ENCODE peak calls at places on chromosomes 7 and 10, in four cellular contexts. M is NCI-H1105; Z is stimulated activated CD8-positive, alpha-beta memory T cell treated with anti-CD3 and anti-CD28 coated beads, Interleukin-12 subunit alpha, Interleukin-12 subunit beta, amount 100 ng/mL, for 1 hour; U is CD8-positive, alpha-beta T cell. C is an unnamed sample.

GRCh38 chr10:46228076-46229071 is 58.4 kb upstream of the ANTXRL start:
- DNase-seq in M (no peak), U (peak), Z (peak), C (peak)

GRCh38 chr10:132249232-132249724 is 58.5 kb downstream of the STK32C start:
- DNase-seq in M (no peak), U (no peak), Z (no peak), C (no peak)

GRCh38 chr7:128591705-128592104 is 80.4 kb upstream of the GARIN1A start:
- DNase-seq in Z (no peak), U (no peak), M (no peak), C (no peak)

GRCh38 chr7:104341545-104341944 is 13.1 kb downstream of the LHFPL3 start:
- DNase-seq in Z (no peak), M (peak), U (no peak), C (no peak)

GRCh38 chr10:232878-233277 is 97.6 kb downstream of the ZMYND11 start:
- DNase-seq in M (no peak), U (peak), Z (no peak), C (no peak)

GRCh38 chr7:157692156-157693011 is 355.6 kb downstream of the DNAJB6 start:
- DNase-seq in U (no peak), Z (no peak), M (no peak), C (no peak)

GRCh38 chr7:37357277-37357996 is 91.2 kb downstream of the ELMO1 start:
- DNase-seq in Z (no peak), U (no peak), M (no peak), C (no peak)

GRCh38 chr7:138864667-138865066 is 66.7 kb upstream of the ATP6V0A4 start:
- DNase-seq in M (no peak), U (no peak), Z (no peak), C (no peak)

GRCh38 chr7:115116773-115117715 is 195.2 kb downstream of the MDFIC start:
- DNase-seq in U (no peak), M (no peak), Z (no peak), C (no peak)

GRCh38 chr10:25061711-25062455 is 45.5 kb downstream of the THNSL1 start:
- DNase-seq in M (no peak), Z (no peak), U (no peak), C (no peak)

GRCh38 chr7:116195451-116195850 is 14.9 kb upstream of the TES start:
- DNase-seq in Z (no peak), M (no peak), U (no peak), C (no peak)

GRCh38 chr10:43963379-43963778 is 314.7 kb upstream of the ZNF32 start:
- DNase-seq in M (no peak), U (no peak), Z (no peak), C (no peak)

GRCh38 chr7:159049266-159050025 is 95.2 kb downstream of the VIPR2 start:
- DNase-seq in Z (no peak), U (no peak), M (no peak), C (no peak)

GRCh38 chr10:73339436-73339835 is 19.2 kb downstream of the CFAP70 start:
- DNase-seq in Z (no peak), U (no peak), M (no peak), C (no peak)

GRCh38 chr7:27745064-27745583 is 5.2 kb downstream of the TAX1BP1 start:
- DNase-seq in U (no peak), M (no peak), Z (no peak), C (no peak)

GRCh38 chr10:84818956-84819355 is 490.6 kb downstream of the CCSER2 start:
- DNase-seq in M (peak), Z (no peak), U (no peak), C (peak)

GRCh38 chr7:30143748-30144251 is 9.0 kb downstream of the MTURN start:
- DNase-seq in M (peak), Z (no peak), U (peak), C (no peak)

GRCh38 chr7:128841961-128842673 is 11.9 kb downstream of the FLNC start:
- DNase-seq in M (no peak), U (peak), Z (peak), C (no peak)

GRCh38 chr7:70489808-70490207 is 642.1 kb upstream of the GALNT17 start:
- DNase-seq in U (no peak), M (no peak), Z (no peak), C (no peak)

GRCh38 chr10:121543545-121543944 is 54.7 kb downstream of the FGFR2 start:
- DNase-seq in U (no peak), Z (no peak), M (no peak), C (no peak)

GRCh38 chr10:725786-726185 is 36.3 kb upstream of the DIP2C start:
- DNase-seq in M (no peak), U (no peak), Z (no peak), C (no peak)

GRCh38 chr7:116689787-116690186 is 17.8 kb downstream of the MET start:
- DNase-seq in U (no peak), M (no peak), Z (no peak), C (no peak)

GRCh38 chr7:83410989-83411591 is 237.8 kb downstream of the SEMA3E start:
- DNase-seq in U (no peak), Z (no peak), M (peak), C (peak)

GRCh38 chr10:117728087-117728486 is 185.5 kb downstream of the EMX2 start:
- DNase-seq in M (no peak), Z (no peak), U (no peak), C (no peak)

GRCh38 chr7:134988161-134988560 is 1.9 kb downstream of the AGBL3 start:
- DNase-seq in M (no peak), Z (no peak), U (no peak), C (no peak)

GRCh38 chr7:108001759-108002725 is 919 bp downstream of the LAMB1 start:
- DNase-seq in Z (no peak), U (no peak), M (no peak), C (no peak)

GRCh38 chr7:155530601-155531000 is 15.8 kb downstream of the CNPY1 start:
- DNase-seq in M (no peak), U (no peak), Z (no peak), C (no peak)

GRCh38 chr10:112957589-112958202 is 7.6 kb downstream of the TCF7L2 start:
- DNase-seq in M (no peak), U (no peak), Z (no peak), C (no peak)

GRCh38 chr7:2037805-2038635 is 194.7 kb downstream of the MAD1L1 start:
- DNase-seq in Z (no peak), U (peak), M (no peak), C (no peak)

GRCh38 chr7:102830206-102830605 is 81.4 kb downstream of the FAM185A start:
- DNase-seq in Z (no peak), M (no peak), U (no peak), C (no peak)

GRCh38 chr7:26265061-26265460 is 26.6 kb upstream of the SNX10 start:
- DNase-seq in U (no peak), Z (no peak), M (no peak), C (no peak)

C was measured in NCI-H2029 treated with DMSO at 0.1 percent for 48 hours.